ENCODE peak calls at places on chromosomes 5 and 9, in five cellular contexts. U, Y, Q, L and F are unnamed samples.

GRCh38 chr9:127132375-127132774 is 9.9 kb upstream of the ANGPTL2 start:
- DNase-seq in Y (no peak), Q (peak), L (no peak), U (no peak), F (no peak)

GRCh38 chr9:5813837-5814236 is 19.1 kb downstream of the ERMP1 start:
- DNase-seq in U (no peak), Y (no peak), Q (no peak), L (no peak), F (peak)

GRCh38 chr5:3590967-3591900 is 4.4 kb upstream of the IRX1 start:
- DNase-seq in L (no peak), Y (no peak), U (no peak), Q (no peak), F (no peak)

GRCh38 chr5:177479774-177480173 is 6.3 kb upstream of the DBN1 start:
- DNase-seq in U (no peak), Y (no peak), L (no peak), Q (no peak), F (no peak)

GRCh38 chr5:75616961-75617660 is 5.9 kb downstream of the ANKDD1B start:
- DNase-seq in L (no peak), Y (no peak), Q (no peak), U (no peak), F (no peak)

GRCh38 chr9:124778575-124779367 is 1.8 kb downstream of the OLFML2A start:
- DNase-seq in U (no peak), Q (no peak), Y (no peak), L (no peak), F (no peak)

GRCh38 chr9:76603448-76603895 is 144.5 kb downstream of the GCNT1 start:
- DNase-seq in L (no peak), Y (no peak), U (no peak), Q (no peak), F (no peak)

GRCh38 chr5:119136666-119137318 is 65.9 kb downstream of the DMXL1 start:
- DNase-seq in Y (no peak), L (no peak), Q (no peak), U (no peak), F (no peak)

GRCh38 chr5:132747693-132748440 is 641 bp downstream of the CCNI2 start:
- DNase-seq in L (peak), U (no peak), Y (no peak), Q (no peak), F (no peak)

GRCh38 chr5:19885040-19885824 is 102.8 kb downstream of the CDH18 start:
- DNase-seq in U (no peak), Y (no peak), L (no peak), Q (no peak), F (no peak)

GRCh38 chr9:123073991-123074422 is 40.5 kb downstream of the GPR21 start:
- DNase-seq in Y (no peak), U (no peak), Q (no peak), L (no peak), F (no peak)

GRCh38 chr9:129162497-129162896 is 15.6 kb downstream of the IER5L start:
- DNase-seq in L (no peak), Y (no peak), U (no peak), Q (no peak), F (no peak)

GRCh38 chr9:129162901-129163670 is 15.0 kb downstream of the IER5L start:
- DNase-seq in U (no peak), L (no peak), Q (no peak), Y (no peak), F (no peak)

GRCh38 chr9:129163753-129164152 is 14.3 kb downstream of the IER5L start:
- DNase-seq in U (no peak), Q (no peak), Y (no peak), L (no peak), F (no peak)

GRCh38 chr9:129165198-129165597 is 12.9 kb downstream of the IER5L start:
- DNase-seq in U (no peak), Y (no peak), Q (no peak), L (no peak), F (no peak)

DNA sequence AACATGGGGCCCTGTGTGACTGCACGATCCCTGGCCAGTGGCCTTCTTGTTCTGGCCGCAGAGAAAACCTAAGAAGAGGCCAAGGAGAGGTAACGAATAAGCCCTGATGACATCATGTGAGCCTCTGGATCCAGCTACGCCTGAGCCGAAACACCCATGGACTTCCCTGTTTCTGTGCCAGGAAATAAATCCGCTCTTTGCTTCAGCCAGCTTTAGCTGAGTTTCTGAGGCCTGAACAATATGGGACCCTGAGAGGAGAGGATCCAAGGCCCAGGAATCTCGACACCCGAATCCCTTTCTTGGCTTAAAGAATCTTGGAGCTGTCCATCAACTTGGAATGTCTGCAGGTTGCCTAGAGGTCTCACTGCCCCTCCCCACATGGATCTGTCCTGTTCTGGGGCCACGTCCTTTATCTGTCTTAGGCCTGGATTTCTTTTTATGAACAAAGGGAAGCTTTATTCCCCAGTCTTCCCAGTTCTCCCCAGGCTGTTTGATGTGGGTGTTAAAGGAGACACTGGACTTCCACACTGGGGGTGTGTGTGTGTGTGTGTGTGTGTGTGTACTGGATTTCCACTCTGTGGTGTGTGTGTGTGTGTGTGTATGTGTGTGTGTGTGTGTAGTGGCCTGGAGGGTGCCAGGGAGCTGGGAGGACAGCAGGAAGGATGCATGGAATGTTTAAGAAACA is 13.7 kb downstream of the IER5L start:
- DNase-seq in U (peak), L (no peak), Q (peak), Y (no peak), F (no peak)
- H3K27ac ChIP-seq in U (peak), L (peak), Q (peak), Y (no peak), F (peak)

GRCh38 chr9:27341545-27342294 is 44.8 kb upstream of the EQTN start:
- DNase-seq in Y (no peak), Q (no peak), U (no peak), L (no peak), F (no peak)

GRCh38 chr9:27339661-27340295 is 42.8 kb upstream of the EQTN start:
- DNase-seq in U (no peak), Y (no peak), L (no peak), Q (peak), F (no peak)

GRCh38 chr9:27337833-27338526 is 41.0 kb upstream of the EQTN start:
- DNase-seq in Q (no peak), Y (no peak), L (no peak), U (no peak), F (no peak)

GRCh38 chr9:27338527-27338903 is 41.6 kb upstream of the EQTN start:
- DNase-seq in Y (no peak), Q (no peak), U (no peak), L (no peak), F (no peak)

DNA sequence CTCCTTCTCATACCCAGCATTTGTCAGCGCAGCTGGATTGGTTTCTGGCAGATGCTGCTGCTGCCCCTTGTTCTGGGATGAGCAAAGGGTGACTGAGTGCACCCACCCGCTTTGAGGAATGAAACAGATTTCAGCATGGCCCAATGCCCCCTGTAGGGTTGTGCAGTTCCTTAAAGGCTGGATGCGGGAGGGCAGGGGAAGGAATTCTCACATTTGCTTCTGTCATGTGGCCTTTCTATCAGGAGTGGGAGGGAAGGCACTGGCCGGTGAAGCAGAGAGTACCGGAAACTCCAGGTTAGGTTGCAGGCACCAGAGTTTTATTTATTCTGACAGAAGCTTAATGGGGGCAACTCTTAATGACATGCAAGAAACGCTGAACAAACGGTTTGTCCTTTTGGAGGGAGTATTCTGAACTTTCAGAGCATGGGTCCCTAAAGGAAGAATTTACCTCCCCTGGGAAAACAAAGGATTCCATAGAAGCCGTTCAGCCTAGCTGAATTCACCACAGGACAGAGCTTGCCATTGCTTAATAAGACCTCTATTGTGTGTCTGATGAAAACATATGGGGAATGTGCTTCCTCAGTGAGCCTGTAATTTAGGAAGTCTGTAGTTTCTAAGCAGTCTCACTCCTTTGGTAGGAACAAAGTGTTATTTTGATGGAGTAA is 44.1 kb upstream of the EQTN start:
- DNase-seq in L (no peak), Y (no peak), U (no peak), Q (no peak), F (no peak)
- H3K27ac ChIP-seq in L (no peak), Y (no peak), U (no peak), Q (peak), F (no peak)

GRCh38 chr5:10441992-10442435 is 335 bp downstream of the ROPN1L start:
- DNase-seq in Q (no peak), Y (no peak), L (no peak), U (no peak), F (no peak)
- H3K27ac ChIP-seq in Q (peak), Y (no peak), L (no peak), U (peak), F (no peak)

GRCh38 chr9:136853596-136854112 is 1.5 kb downstream of the MAMDC4 start:
- DNase-seq in L (no peak), Q (no peak), U (peak), Y (no peak), F (no peak)
- H3K27ac ChIP-seq in L (no peak), Q (no peak), U (no peak), Y (no peak), F (no peak)

DNA sequence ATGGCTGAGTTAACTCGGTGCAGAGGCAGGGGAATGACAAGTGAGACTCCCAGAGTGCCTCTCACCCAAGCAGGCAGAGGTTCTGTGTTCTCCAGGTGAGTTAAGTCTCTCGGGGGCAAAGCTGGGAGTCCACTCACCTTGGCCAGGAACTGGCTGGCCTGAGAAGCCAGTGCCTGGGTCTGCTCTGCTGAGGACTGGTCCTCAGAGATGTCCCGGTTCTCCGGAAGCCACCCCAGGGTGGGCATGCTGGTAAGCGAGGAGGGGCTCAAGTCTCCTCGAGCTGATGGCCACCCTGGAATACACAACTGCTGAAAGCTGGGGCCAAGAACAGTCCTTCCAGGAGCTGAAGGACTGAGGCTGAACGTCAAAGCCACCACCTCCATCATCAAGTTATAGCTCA is 20.4 kb downstream of the AKNA start:
- DNase-seq in L (no peak), U (no peak), Q (peak), Y (no peak), F (no peak)
- H3K27ac ChIP-seq in L (peak), U (no peak), Q (peak), Y (no peak), F (no peak)

DNA sequence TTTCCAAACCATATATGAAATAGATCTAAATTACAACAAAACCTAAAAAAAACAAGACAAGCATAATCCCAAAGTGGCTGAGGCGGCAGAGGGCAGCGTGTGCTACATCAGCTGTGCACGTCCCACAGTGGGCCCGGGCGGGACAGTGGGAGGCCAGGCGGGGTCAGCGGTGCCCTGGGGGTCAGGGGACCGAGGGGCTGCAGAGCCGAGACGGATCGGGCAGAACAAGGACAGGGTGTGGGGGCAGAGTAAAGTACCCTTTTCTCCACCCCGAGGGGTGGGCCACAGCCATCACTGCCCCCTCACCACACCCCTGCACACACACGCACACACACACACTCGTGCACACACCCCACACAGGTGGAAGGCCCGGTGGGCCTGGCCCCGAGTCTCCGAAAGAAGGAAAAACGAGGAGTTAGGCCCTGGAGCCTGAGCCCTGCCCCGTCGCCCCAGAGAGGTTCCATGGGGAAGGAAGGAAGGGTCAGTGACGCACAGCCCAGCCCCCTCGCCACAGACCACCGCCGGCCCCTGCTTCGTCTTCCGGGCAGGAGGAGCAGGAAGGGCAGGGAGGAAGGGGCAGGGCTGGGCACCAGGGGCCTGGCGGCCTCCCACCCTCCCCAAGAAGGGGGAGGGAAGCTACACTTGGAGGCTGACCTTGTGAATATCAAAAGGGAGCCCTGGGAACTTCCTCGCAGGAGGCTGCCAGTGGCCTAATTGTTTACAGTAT is 49.6 kb upstream of the UBAC1 start:
- DNase-seq in U (peak), Y (no peak), Q (no peak), L (no peak), F (no peak)
- H3K27ac ChIP-seq in U (peak), Y (no peak), Q (no peak), L (no peak), F (no peak)

DNA sequence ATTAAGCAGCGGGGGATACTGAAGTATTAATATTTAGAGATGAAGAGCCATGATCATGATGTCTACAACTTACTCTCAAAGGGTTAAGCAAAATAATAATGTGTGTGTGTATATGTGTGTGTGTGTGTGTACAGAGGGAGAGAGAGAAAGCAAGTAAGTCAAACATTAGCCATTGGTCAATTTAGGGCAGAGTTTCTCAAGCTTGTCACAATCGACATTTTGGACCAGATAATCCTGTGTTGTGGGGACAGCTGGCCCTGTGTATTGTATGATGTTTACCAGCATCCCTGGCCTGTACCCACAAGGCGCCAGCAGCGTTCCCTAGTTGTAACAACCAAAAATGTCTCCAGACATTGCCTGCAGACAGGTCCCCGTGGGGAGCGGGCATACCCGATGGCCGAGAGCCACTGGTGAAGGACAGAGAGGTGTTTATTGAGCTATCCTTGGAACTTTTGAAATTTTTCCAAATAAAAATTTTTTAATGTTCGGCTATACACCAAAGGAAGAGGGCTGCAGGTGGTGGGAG is 46.3 kb downstream of the DUSP1 start:
- DNase-seq in Q (no peak), U (no peak), Y (no peak), L (no peak), F (no peak)
- H3K27ac ChIP-seq in Q (no peak), U (no peak), Y (no peak), L (no peak), F (no peak)

GRCh38 chr5:16936150-16937022 is at the start of gene MYO10:
- DNase-seq in U (peak), Q (peak), L (peak), Y (no peak), F (no peak)
- H3K27ac ChIP-seq in U (peak), Q (peak), L (peak), Y (peak), F (peak)